ENCODE peak calls at places on chromosomes 2 and 18, in four cellular contexts. Z is RKO, L is mesenchymal stem cell, P is left cardiac atrium. M is an unnamed sample.

GRCh38 chr2:9178905-9179571 is 27.6 kb upstream of the ASAP2 start:
- DNase-seq in Z (no peak), L (peak), P (peak), M (peak)

GRCh38 chr2:10533811-10534321 is 85.7 kb upstream of the ODC1 start:
- DNase-seq in Z (no peak), L (peak), P (no peak), M (peak)

GRCh38 chr18:11119962-11120361 is 29.4 kb downstream of the PIEZO2 start:
- DNase-seq in Z (no peak), L (peak), P (no peak), M (no peak)

GRCh38 chr18:28110924-28111323 is 66.0 kb downstream of the CDH2 start:
- DNase-seq in Z (no peak), L (no peak), P (no peak), M (no peak)

GRCh38 chr2:188369365-188369764 is 77.7 kb downstream of the GULP1 start:
- DNase-seq in Z (peak), L (peak), P (no peak), M (peak)

GRCh38 chr2:30362468-30363081 is 84.5 kb upstream of the LCLAT1 start:
- DNase-seq in Z (no peak), L (no peak), P (no peak), M (no peak)

GRCh38 chr2:79887747-79888374 is 375.0 kb downstream of the CTNNA2 start:
- DNase-seq in Z (peak), L (peak), P (no peak), M (no peak)

GRCh38 chr2:170812716-170813585 is 3.7 kb upstream of the GAD1 start:
- DNase-seq in Z (peak), L (peak), P (no peak), M (no peak)

GRCh38 chr18:70015127-70015526 is 67.5 kb upstream of the CD226 start:
- DNase-seq in Z (no peak), L (no peak), P (no peak), M (no peak)

GRCh38 chr2:16589465-16589864 is 76.2 kb downstream of the CYRIA start:
- DNase-seq in Z (no peak), L (no peak), P (no peak), M (no peak)

GRCh38 chr2:157497603-157498314 is 53.9 kb upstream of the CYTIP start:
- DNase-seq in Z (peak), L (peak), P (no peak), M (no peak)

GRCh38 chr2:88067598-88067997 is at the start of gene SMYD1:
- DNase-seq in Z (no peak), L (no peak), P (no peak), M (peak)

GRCh38 chr2:132804045-132804444 is 134.0 kb upstream of the LYPD1 start:
- DNase-seq in Z (peak), L (peak), P (no peak), M (no peak)

M was measured in heart left ventricle.